ENCODE peak calls at places on chromosomes 16 and 17, in five cellular contexts. One of them, this sample, is unnamed.

GRCh38 chr17:9101356-9101755 is 80.0 kb downstream of the NTN1 start:
- DNase-seq in germinal center: no peak
- DNase-seq in right lobe of liver: no peak
- DNase-seq in activated gamma-delta T cell: no peak
- DNase-seq in effector CD8-positive, alpha-beta T cell: no peak
- DNase-seq in this sample: no peak

GRCh38 chr16:1645914-1646525 is 32.1 kb upstream of the JPT2 start:
- DNase-seq in effector CD8-positive, alpha-beta T cell: no peak
- DNase-seq in germinal center: no peak
- DNase-seq in right lobe of liver: no peak
- DNase-seq in activated gamma-delta T cell: no peak
- DNase-seq in this sample: no peak

GRCh38 chr17:44007346-44008204 is 3.2 kb downstream of the NAGS start:
- DNase-seq in effector CD8-positive, alpha-beta T cell: no peak
- DNase-seq in right lobe of liver: peak
- DNase-seq in germinal center: peak
- DNase-seq in activated gamma-delta T cell: no peak
- DNase-seq in this sample: peak

GRCh38 chr17:48001187-48001586 is 30.3 kb downstream of the CDK5RAP3 start:
- DNase-seq in effector CD8-positive, alpha-beta T cell: no peak
- DNase-seq in germinal center: no peak
- DNase-seq in right lobe of liver: no peak
- DNase-seq in activated gamma-delta T cell: no peak
- DNase-seq in this sample: peak

GRCh38 chr17:50947844-50948514 is 81.8 kb upstream of the TOB1 start:
- DNase-seq in germinal center: no peak
- DNase-seq in right lobe of liver: peak
- DNase-seq in activated gamma-delta T cell: no peak
- DNase-seq in effector CD8-positive, alpha-beta T cell: no peak
- DNase-seq in this sample: no peak

GRCh38 chr17:79630120-79630519 is 19.3 kb upstream of the RBFOX3 start:
- DNase-seq in activated gamma-delta T cell: no peak
- DNase-seq in germinal center: no peak
- DNase-seq in effector CD8-positive, alpha-beta T cell: no peak
- DNase-seq in right lobe of liver: peak
- DNase-seq in this sample: no peak

GRCh38 chr17:4806770-4807533 is at the start of gene PLD2:
- DNase-seq in activated gamma-delta T cell: peak
- DNase-seq in effector CD8-positive, alpha-beta T cell: peak
- DNase-seq in germinal center: peak
- DNase-seq in right lobe of liver: peak
- DNase-seq in this sample: peak

GRCh38 chr17:4154201-4154600 is 11.2 kb downstream of the CYB5D2 start:
- DNase-seq in germinal center: no peak
- DNase-seq in effector CD8-positive, alpha-beta T cell: no peak
- DNase-seq in right lobe of liver: no peak
- DNase-seq in activated gamma-delta T cell: no peak
- DNase-seq in this sample: no peak

GRCh38 chr16:54331241-54332002 is 44.8 kb upstream of the IRX3 start:
- DNase-seq in effector CD8-positive, alpha-beta T cell: no peak
- DNase-seq in right lobe of liver: no peak
- DNase-seq in germinal center: no peak
- DNase-seq in activated gamma-delta T cell: no peak
- DNase-seq in this sample: no peak

GRCh38 chr16:79599837-79600635 is 501 bp downstream of the MAF start:
- DNase-seq in effector CD8-positive, alpha-beta T cell: no peak
- DNase-seq in right lobe of liver: peak
- DNase-seq in germinal center: peak
- DNase-seq in activated gamma-delta T cell: peak
- DNase-seq in this sample: peak

GRCh38 chr17:7137182-7137943 is 22.7 kb upstream of the ASGR2 start:
- DNase-seq in activated gamma-delta T cell: no peak
- DNase-seq in germinal center: no peak
- DNase-seq in right lobe of liver: no peak
- DNase-seq in effector CD8-positive, alpha-beta T cell: no peak
- DNase-seq in this sample: no peak

GRCh38 chr17:28951428-28951990 is at the start of gene PHF12:
- DNase-seq in activated gamma-delta T cell: peak
- DNase-seq in germinal center: peak
- DNase-seq in effector CD8-positive, alpha-beta T cell: peak
- DNase-seq in right lobe of liver: peak
- DNase-seq in this sample: peak

GRCh38 chr17:39755550-39756375 is 18.0 kb downstream of the GRB7 start:
- DNase-seq in activated gamma-delta T cell: peak
- DNase-seq in right lobe of liver: no peak
- DNase-seq in effector CD8-positive, alpha-beta T cell: peak
- DNase-seq in germinal center: peak
- DNase-seq in this sample: peak

GRCh38 chr17:37483311-37484039 is 6.2 kb upstream of the DUSP14 start:
- DNase-seq in activated gamma-delta T cell: no peak
- DNase-seq in right lobe of liver: no peak
- DNase-seq in effector CD8-positive, alpha-beta T cell: no peak
- DNase-seq in germinal center: no peak
- DNase-seq in this sample: peak

This sample was measured in adipocyte.